ENCODE peak calls at places on chromosomes 1 and 21, in four cellular contexts. One of them, this sample, is unnamed.

GRCh38 chr1:6574025-6574620 is 5.7 kb upstream of the ZBTB48 start:
- DNase-seq in NCI-H1694: no peak
- DNase-seq in left kidney: no peak
- DNase-seq in stimulated activated CD4-positive, alpha-beta T cell treated with anti-CD3 and anti-CD28 coated beads, Interleukin-1b, Interleukin-23, amount 100 ng/mL, for 24 hours: no peak
- DNase-seq in this sample: peak; percentile 29

GRCh38 chr1:205772607-205773032 is 2.7 kb downstream of the RAB29 start:
- DNase-seq in NCI-H1694: no peak
- DNase-seq in left kidney: no peak
- DNase-seq in stimulated activated CD4-positive, alpha-beta T cell treated with anti-CD3 and anti-CD28 coated beads, Interleukin-1b, Interleukin-23, amount 100 ng/mL, for 24 hours: no peak
- DNase-seq in this sample: no peak

GRCh38 chr1:14321413-14321812 is 277.1 kb upstream of the KAZN start:
- DNase-seq in NCI-H1694: no peak
- DNase-seq in left kidney: no peak
- DNase-seq in stimulated activated CD4-positive, alpha-beta T cell treated with anti-CD3 and anti-CD28 coated beads, Interleukin-1b, Interleukin-23, amount 100 ng/mL, for 24 hours: no peak
- DNase-seq in this sample: no peak

GRCh38 chr21:16502897-16503296 is 773.1 kb downstream of the USP25 start:
- DNase-seq in NCI-H1694: no peak
- DNase-seq in left kidney: no peak
- DNase-seq in stimulated activated CD4-positive, alpha-beta T cell treated with anti-CD3 and anti-CD28 coated beads, Interleukin-1b, Interleukin-23, amount 100 ng/mL, for 24 hours: no peak
- DNase-seq in this sample: no peak

GRCh38 chr1:1451696-1452364 is 2.3 kb downstream of the ATAD3C start:
- DNase-seq in NCI-H1694: no peak
- DNase-seq in left kidney: no peak
- DNase-seq in stimulated activated CD4-positive, alpha-beta T cell treated with anti-CD3 and anti-CD28 coated beads, Interleukin-1b, Interleukin-23, amount 100 ng/mL, for 24 hours: no peak
- DNase-seq in this sample: no peak

GRCh38 chr1:105004515-105004914 is 1254.8 kb downstream of the AMY1C start:
- DNase-seq in NCI-H1694: no peak
- DNase-seq in left kidney: no peak
- DNase-seq in stimulated activated CD4-positive, alpha-beta T cell treated with anti-CD3 and anti-CD28 coated beads, Interleukin-1b, Interleukin-23, amount 100 ng/mL, for 24 hours: no peak
- DNase-seq in this sample: no peak

GRCh38 chr1:2288308-2288707 is 60.2 kb downstream of the SKI start:
- DNase-seq in NCI-H1694: no peak
- DNase-seq in left kidney: no peak
- DNase-seq in stimulated activated CD4-positive, alpha-beta T cell treated with anti-CD3 and anti-CD28 coated beads, Interleukin-1b, Interleukin-23, amount 100 ng/mL, for 24 hours: no peak
- DNase-seq in this sample: no peak

GRCh38 chr1:229192031-229192430 is 78.9 kb upstream of the RAB4A start:
- DNase-seq in NCI-H1694: no peak
- DNase-seq in left kidney: no peak
- DNase-seq in stimulated activated CD4-positive, alpha-beta T cell treated with anti-CD3 and anti-CD28 coated beads, Interleukin-1b, Interleukin-23, amount 100 ng/mL, for 24 hours: no peak
- DNase-seq in this sample: no peak

GRCh38 chr1:23446644-23447310 is 22.2 kb upstream of the TCEA3 start:
- DNase-seq in NCI-H1694: peak; percentile 57
- DNase-seq in left kidney: no peak
- DNase-seq in stimulated activated CD4-positive, alpha-beta T cell treated with anti-CD3 and anti-CD28 coated beads, Interleukin-1b, Interleukin-23, amount 100 ng/mL, for 24 hours: no peak
- DNase-seq in this sample: peak; percentile 24

This sample was measured in NCI-H82.